ENCODE peak calls at places on chromosomes 13 and 19, in ten cellular contexts. E is iris pigment epithelial cell; U is cerebellar cortex; O is T-helper 2 cell; M is non-pigmented ciliary epithelial cell; T is stimulated activated CD8-positive, alpha-beta memory T cell treated with anti-CD3 and anti-CD28 coated beads, Interleukin-4, amount 100 ng/mL, for 48 hours; P is Kasumi-1; F is HEK293T; V is stimulated activated CD4-positive, alpha-beta T cell treated with anti-CD3 and anti-CD28 coated beads, Interleukin-4, amount 100 ng/mL, for 48 hours; Z is foreskin melanocyte. A is an unnamed sample.

GRCh38 chr13:39329182-39329639 is 273.8 kb downstream of the LHFPL6 start:
- DNase-seq in E (no peak), U (no peak), O (no peak), M (no peak), T (no peak), P (no peak), F (peak; percentile 22), V (no peak), Z (no peak), A (no peak)

GRCh38 chr13:111393221-111393790 is 72.9 kb downstream of the TEX29 start:
- DNase-seq in E (no peak), U (peak; percentile 15), O (no peak), M (no peak), T (no peak), P (no peak), F (no peak), V (no peak), Z (no peak), A (peak; percentile 27)

GRCh38 chr13:24215732-24216131 is 55.2 kb downstream of the SPATA13 start:
- DNase-seq in E (peak; percentile 51), U (peak; percentile 90), O (no peak), M (no peak), T (no peak), P (no peak), F (no peak), V (no peak), Z (no peak), A (peak; percentile 92)

GRCh38 chr13:99133848-99134247 is 66.8 kb upstream of the UBAC2 start:
- DNase-seq in E (no peak), U (peak; percentile 17), O (no peak), M (no peak), T (no peak), P (no peak), F (no peak), V (no peak), Z (no peak), A (peak; percentile 30)

GRCh38 chr19:45473366-45474190 is 5.8 kb downstream of the FOSB start:
- DNase-seq in E (no peak), U (no peak), O (no peak), M (no peak), T (no peak), P (no peak), F (no peak), V (no peak), Z (no peak), A (no peak)

GRCh38 chr13:29369060-29369743 is 226.3 kb downstream of the SLC7A1 start:
- DNase-seq in E (peak; percentile 52), U (peak; percentile 67), O (no peak), M (peak; percentile 13), T (no peak), P (peak; percentile 66), F (peak; percentile 32), V (no peak), Z (peak; percentile 18), A (peak; percentile 73)

GRCh38 chr13:34156841-34157365 is 339.0 kb downstream of the RFC3 start:
- DNase-seq in E (peak; percentile 98), U (peak; percentile 88), O (no peak), M (peak; percentile 97), T (peak; percentile 65), P (peak; percentile 74), F (peak; percentile 45), V (peak; percentile 35), Z (peak; percentile 46), A (peak; percentile 83)

GRCh38 chr13:44646044-44646443 is 69.9 kb upstream of the TSC22D1 start:
- DNase-seq in E (no peak), U (no peak), O (no peak), M (no peak), T (no peak), P (no peak), F (no peak), V (no peak), Z (no peak), A (no peak)

GRCh38 chr19:19514881-19515763 is at the start of gene TSSK6:
- DNase-seq in E (no peak), U (no peak), O (no peak), M (no peak), T (no peak), P (no peak), F (no peak), V (no peak), Z (no peak), A (no peak)

GRCh38 chr13:50910483-50910805 is 853 bp downstream of the RNASEH2B start:
- DNase-seq in E (peak; percentile 40), U (peak; percentile 65), O (no peak), M (no peak), T (no peak), P (peak; percentile 55), F (peak; percentile 27), V (no peak), Z (no peak), A (peak; percentile 67)

GRCh38 chr19:2385053-2385721 is 25.1 kb downstream of the TMPRSS9 start:
- DNase-seq in E (peak; percentile 80), U (no peak), O (no peak), M (peak; percentile 65), T (no peak), P (peak; percentile 24), F (peak; percentile 93), V (no peak), Z (no peak), A (no peak)

GRCh38 chr13:112056284-112056727 is 10.6 kb upstream of the SOX1 start:
- DNase-seq in E (no peak), U (no peak), O (no peak), M (no peak), T (no peak), P (no peak), F (peak; percentile 21), V (no peak), Z (no peak), A (no peak)

GRCh38 chr13:90105276-90105675 is 1242.2 kb upstream of the MIR17HG start:
- DNase-seq in E (peak; percentile 9), U (no peak), O (no peak), M (peak; percentile 31), T (no peak), P (peak; percentile 45), F (no peak), V (no peak), Z (no peak), A (no peak)

GRCh38 chr13:66943530-66943929 is 286.6 kb downstream of the PCDH9 start:
- DNase-seq in E (no peak), U (no peak), O (no peak), M (no peak), T (no peak), P (no peak), F (no peak), V (no peak), Z (no peak), A (no peak)

GRCh38 chr19:1782501-1782900 is 29.2 kb downstream of the ONECUT3 start:
- DNase-seq in E (no peak), U (no peak), O (no peak), M (no peak), T (no peak), P (no peak), F (no peak), V (no peak), Z (no peak), A (no peak)

GRCh38 chr19:1038995-1039645 is 787 bp upstream of the ABCA7 start:
- DNase-seq in E (no peak), U (peak; percentile 41), O (no peak), M (no peak), T (no peak), P (no peak), F (no peak), V (no peak), Z (no peak), A (no peak)

GRCh38 chr19:43872547-43873336 is 45.6 kb downstream of the ZNF283 start:
- DNase-seq in E (no peak), U (no peak), O (no peak), M (no peak), T (no peak), P (no peak), F (no peak), V (no peak), Z (no peak), A (no peak)

GRCh38 chr19:40191836-40192646 is 815 bp downstream of the MAP3K10 start:
- DNase-seq in E (peak; percentile 21), U (peak; percentile 46), O (no peak), M (no peak), T (peak; percentile 46), P (peak; percentile 1), F (peak; percentile 59), V (no peak), Z (no peak), A (peak; percentile 45)

GRCh38 chr13:113001251-113002140 is 32.5 kb downstream of the MCF2L start:
- DNase-seq in E (peak; percentile 16), U (peak; percentile 77), O (no peak), M (no peak), T (no peak), P (peak; percentile 51), F (peak; percentile 54), V (no peak), Z (no peak), A (peak; percentile 82)

GRCh38 chr13:38401276-38401675 is 51.6 kb downstream of the UFM1 start:
- DNase-seq in E (no peak), U (no peak), O (no peak), M (no peak), T (no peak), P (no peak), F (no peak), V (no peak), Z (no peak), A (no peak)

GRCh38 chr13:35720690-35721554 is 244.4 kb upstream of the MAB21L1 start:
- DNase-seq in E (peak; percentile 36), U (peak; percentile 66), O (no peak), M (no peak), T (peak; percentile 72), P (peak; percentile 17), F (peak; percentile 83), V (peak; percentile 39), Z (peak; percentile 30), A (peak; percentile 71)

A was measured in G401.